ENCODE peak calls at places on chromosomes 7 and 10, in seven cellular contexts. I is fibroblast of mammary gland, L is epithelial cell of esophagus, R is endodermal cell, V is left lung, P is DND-41, K is psoas muscle. N is an unnamed sample.

GRCh38 chr10:112789248-112789647 is 160.8 kb upstream of the TCF7L2 start:
- DNase-seq in I (no peak), L (peak), R (no peak), V (no peak), P (no peak), K (no peak), N (no peak)

GRCh38 chr7:84865560-84865959 is 321.3 kb downstream of the SEMA3D start:
- DNase-seq in I (no peak), L (no peak), R (no peak), V (no peak), P (no peak), K (no peak), N (no peak)

GRCh38 chr7:41885078-41885477 is 182.2 kb upstream of the INHBA start:
- DNase-seq in I (peak), L (peak), R (no peak), V (no peak), P (no peak), K (no peak), N (no peak)

GRCh38 chr10:33306126-33306525 is 28.3 kb downstream of the NRP1 start:
- DNase-seq in I (peak), L (no peak), R (no peak), V (no peak), P (no peak), K (no peak), N (no peak)

GRCh38 chr10:42868530-42868929 is 85.9 kb downstream of the BMS1 start:
- DNase-seq in I (no peak), L (no peak), R (no peak), V (no peak), P (no peak), K (no peak), N (no peak)

GRCh38 chr10:95518455-95519131 is 42.6 kb downstream of the SORBS1 start:
- DNase-seq in I (no peak), L (no peak), R (no peak), V (no peak), P (no peak), K (no peak), N (no peak)

GRCh38 chr7:74051629-74052410 is 23.8 kb downstream of the ELN start:
- DNase-seq in I (peak), L (peak), R (peak), V (no peak), P (peak), K (no peak), N (no peak)

GRCh38 chr7:32093415-32094408 is 23.5 kb upstream of the PDE1C start:
- DNase-seq in I (peak), L (peak), R (no peak), V (peak), P (no peak), K (peak), N (no peak)

GRCh38 chr7:132500727-132501410 is 75.4 kb downstream of the PLXNA4 start:
- DNase-seq in I (peak), L (no peak), R (peak), V (no peak), P (no peak), K (peak), N (no peak)

GRCh38 chr10:47376522-47377220 is 7.4 kb downstream of the ZNF488 start:
- DNase-seq in I (no peak), L (no peak), R (peak), V (no peak), P (no peak), K (no peak), N (no peak)

DNA sequence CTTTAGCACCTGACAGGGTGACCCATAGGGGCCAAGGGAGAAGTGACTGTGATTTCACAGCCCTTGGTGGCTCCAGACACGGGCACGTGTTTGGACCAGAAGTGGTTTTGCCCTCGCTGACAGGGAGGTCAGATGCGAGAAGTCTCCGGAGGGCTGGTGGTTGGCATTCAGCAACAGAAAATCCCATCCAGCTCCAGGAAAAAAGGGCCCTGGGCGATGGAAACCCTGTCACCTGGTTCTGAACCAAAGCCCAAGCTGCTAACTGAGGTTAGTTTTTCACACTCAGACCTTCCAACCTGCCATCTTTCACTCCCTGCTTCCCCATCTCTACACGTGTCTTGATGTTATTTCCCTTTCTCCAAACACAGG is 272.9 kb downstream of the TRIL start:
- DNase-seq in I (no peak), L (no peak), R (peak), V (peak), P (no peak), K (peak), N (no peak)
- H3K4me3 ChIP-seq in I (no peak), L (no peak), R (no peak), V (no peak), P (no peak), K (peak), N (peak)

DNA sequence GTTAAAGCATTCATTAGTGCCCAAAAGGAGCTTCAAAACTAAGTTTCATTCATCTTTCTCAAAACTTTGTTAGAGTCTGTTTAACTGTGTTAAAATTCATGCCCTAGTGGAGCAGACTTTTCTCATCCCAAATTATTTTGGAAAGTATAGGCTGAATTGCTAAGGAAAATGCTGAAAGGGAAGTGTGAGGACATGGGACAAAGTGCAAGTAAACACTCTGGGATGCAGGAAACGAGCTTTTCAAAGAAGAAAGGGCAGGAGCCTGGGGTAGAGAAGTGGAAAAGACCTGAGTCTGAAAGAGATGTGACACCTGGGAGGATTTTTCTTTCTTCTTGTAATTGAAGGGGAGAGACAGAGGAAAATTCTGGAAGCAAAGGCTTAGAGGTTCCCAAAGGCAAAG is 93.1 kb upstream of the ANKRD1 start:
- DNase-seq in I (no peak), L (no peak), R (no peak), V (no peak), P (no peak), K (no peak), N (no peak)
- TF ChIP-seq CTCF in I (no peak), L (no peak), R (no peak), V (no peak), P (no peak), K (no peak), N (no peak)

DNA sequence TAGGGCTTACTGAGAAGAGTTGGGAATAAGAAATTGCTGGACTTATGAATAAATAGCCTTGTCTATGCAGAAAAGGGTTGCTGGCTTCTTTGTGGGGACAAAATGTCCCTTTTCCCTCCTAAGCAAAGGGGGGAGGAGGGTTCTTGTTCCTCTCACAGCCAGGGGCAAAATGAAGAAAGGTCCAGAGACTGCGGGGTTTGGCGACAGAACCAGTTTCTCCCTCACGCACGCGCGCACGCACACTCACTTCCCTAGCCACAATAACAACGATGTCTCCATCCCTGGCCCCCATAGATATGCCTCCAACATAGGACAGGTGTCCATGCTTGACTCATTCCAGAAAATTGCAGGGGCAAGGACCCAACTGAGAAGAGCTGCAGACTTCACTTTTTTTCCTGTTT is 3.3 kb downstream of the ZMIZ1 start:
- DNase-seq in I (no peak), L (no peak), R (no peak), V (no peak), P (no peak), K (no peak), N (no peak)
- H3K4me3 ChIP-seq in I (no peak), L (peak), R (peak), V (no peak), P (no peak), K (peak), N (peak)

DNA sequence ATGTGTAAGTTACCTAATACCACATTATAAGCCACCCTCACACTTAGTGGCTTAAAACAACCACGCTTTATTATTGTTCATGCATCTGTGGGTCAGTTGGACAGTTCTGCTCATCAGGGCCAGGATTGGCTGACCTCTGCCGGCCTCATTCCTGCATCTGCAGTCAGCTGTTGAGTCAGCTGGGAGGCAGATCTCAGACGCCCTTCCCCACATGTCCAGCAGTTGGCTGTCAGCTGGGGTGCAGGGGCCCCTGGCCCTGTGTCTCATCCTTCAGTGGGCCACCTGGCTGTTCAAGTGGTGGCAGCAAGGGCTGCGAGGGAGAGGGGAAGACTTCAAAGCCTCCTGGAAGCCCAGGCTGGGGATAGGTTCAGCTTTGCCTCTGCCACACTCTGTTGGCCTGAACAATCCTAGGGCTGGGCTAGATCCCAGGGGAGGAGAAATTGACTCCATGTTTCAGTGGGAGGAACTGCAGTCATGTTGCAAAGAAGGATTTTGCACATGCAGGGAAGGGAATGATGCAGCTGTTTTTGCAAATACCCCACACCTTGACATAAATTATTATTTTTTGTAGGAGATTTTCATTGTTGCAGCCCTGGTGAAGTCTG is 33.1 kb downstream of the TACR2 start:
- DNase-seq in I (peak), L (no peak), R (peak), V (no peak), P (no peak), K (peak), N (no peak)
- TF ChIP-seq CTCF in I (peak), L (no peak), R (no peak), V (no peak), P (no peak), K (peak), N (no peak)

GRCh38 chr10:3527144-3527543 is 257.9 kb downstream of the KLF6 start:
- DNase-seq in I (peak), L (no peak), R (no peak), V (no peak), P (no peak), K (no peak), N (no peak)
- H3K4me3 ChIP-seq in I (no peak), L (no peak), R (no peak), V (no peak), P (no peak), K (no peak), N (no peak)

GRCh38 chr7:43450894-43451293 is 132.0 kb upstream of the STK17A start:
- DNase-seq in I (no peak), L (no peak), R (no peak), V (no peak), P (no peak), K (no peak), N (no peak)

GRCh38 chr7:43458330-43458729 is 124.6 kb upstream of the STK17A start:
- DNase-seq in I (no peak), L (no peak), R (no peak), V (no peak), P (no peak), K (no peak), N (no peak)

GRCh38 chr7:43456200-43456599 is 126.7 kb upstream of the STK17A start:
- DNase-seq in I (no peak), L (no peak), R (no peak), V (no peak), P (peak), K (no peak), N (no peak)

GRCh38 chr7:43458746-43459337 is 124.1 kb upstream of the STK17A start:
- DNase-seq in I (no peak), L (no peak), R (no peak), V (no peak), P (no peak), K (no peak), N (no peak)

GRCh38 chr7:43454936-43455518 is 127.9 kb upstream of the STK17A start:
- DNase-seq in I (peak), L (peak), R (no peak), V (no peak), P (no peak), K (no peak), N (peak)
- TF ChIP-seq CTCF in I (peak), L (peak), R (peak), V (peak), P (peak), K (peak), N (peak)

N was measured in HFF-Myc.